ENCODE peak calls at places on chromosomes 1 and 21, in ten cellular contexts. One of them, this sample, is unnamed.

GRCh38 chr21:38930838-38931237 is 125.1 kb downstream of the ETS2 start:
- DNase-seq in K562: no peak
- DNase-seq in RPMI7951: peak
- DNase-seq in mesendoderm: no peak
- DNase-seq in right cardiac atrium: no peak
- DNase-seq in HT1080: no peak
- DNase-seq in activated T-helper 1 cell treated with anti-CD3 and anti-CD28 coated beads, Interleukin-12 subunit alpha, Interleukin-12 subunit beta, Interleukin-2, Interleukin-4 antibody, amounts not matched to agents 30 ng/mL and 10 ng/mL and 1 ng/mL, durations not matched to agents 14 hours and 24 hours and 36 hours: no peak
- DNase-seq in stromal cell of bone marrow: peak
- DNase-seq in DMS 273 treated with DMSO at 0.1 percent for 48 hours: no peak
- DNase-seq in activated T-cell treated with anti-CD3 and anti-CD28 coated beads, Interleukin-2, amount 50 U/mL, for 1 hour: no peak
- DNase-seq in this sample: no peak

GRCh38 chr21:32645261-32646182 is 33.3 kb upstream of the CFAP298 start:
- DNase-seq in K562: peak
- DNase-seq in RPMI7951: no peak
- DNase-seq in mesendoderm: peak
- DNase-seq in right cardiac atrium: no peak
- DNase-seq in HT1080: no peak
- DNase-seq in activated T-helper 1 cell treated with anti-CD3 and anti-CD28 coated beads, Interleukin-12 subunit alpha, Interleukin-12 subunit beta, Interleukin-2, Interleukin-4 antibody, amounts not matched to agents 30 ng/mL and 10 ng/mL and 1 ng/mL, durations not matched to agents 14 hours and 24 hours and 36 hours: no peak
- DNase-seq in stromal cell of bone marrow: no peak
- DNase-seq in DMS 273 treated with DMSO at 0.1 percent for 48 hours: no peak
- DNase-seq in activated T-cell treated with anti-CD3 and anti-CD28 coated beads, Interleukin-2, amount 50 U/mL, for 1 hour: no peak
- DNase-seq in this sample: peak

GRCh38 chr1:112357467-112357866 is 38.5 kb upstream of the CTTNBP2NL start:
- DNase-seq in K562: no peak
- DNase-seq in RPMI7951: no peak
- DNase-seq in mesendoderm: no peak
- DNase-seq in right cardiac atrium: no peak
- DNase-seq in HT1080: no peak
- DNase-seq in activated T-helper 1 cell treated with anti-CD3 and anti-CD28 coated beads, Interleukin-12 subunit alpha, Interleukin-12 subunit beta, Interleukin-2, Interleukin-4 antibody, amounts not matched to agents 30 ng/mL and 10 ng/mL and 1 ng/mL, durations not matched to agents 14 hours and 24 hours and 36 hours: no peak
- DNase-seq in stromal cell of bone marrow: no peak
- DNase-seq in DMS 273 treated with DMSO at 0.1 percent for 48 hours: no peak
- DNase-seq in activated T-cell treated with anti-CD3 and anti-CD28 coated beads, Interleukin-2, amount 50 U/mL, for 1 hour: no peak
- DNase-seq in this sample: no peak

GRCh38 chr1:209710837-209711236 is 6.2 kb downstream of the HSD11B1 start:
- DNase-seq in K562: no peak
- DNase-seq in RPMI7951: no peak
- DNase-seq in mesendoderm: no peak
- DNase-seq in right cardiac atrium: no peak
- DNase-seq in HT1080: no peak
- DNase-seq in activated T-helper 1 cell treated with anti-CD3 and anti-CD28 coated beads, Interleukin-12 subunit alpha, Interleukin-12 subunit beta, Interleukin-2, Interleukin-4 antibody, amounts not matched to agents 30 ng/mL and 10 ng/mL and 1 ng/mL, durations not matched to agents 14 hours and 24 hours and 36 hours: no peak
- DNase-seq in stromal cell of bone marrow: no peak
- DNase-seq in DMS 273 treated with DMSO at 0.1 percent for 48 hours: no peak
- DNase-seq in activated T-cell treated with anti-CD3 and anti-CD28 coated beads, Interleukin-2, amount 50 U/mL, for 1 hour: no peak
- DNase-seq in this sample: no peak

GRCh38 chr1:23727362-23727811 is 15.9 kb upstream of the ELOA start:
- DNase-seq in K562: no peak
- DNase-seq in RPMI7951: no peak
- DNase-seq in mesendoderm: no peak
- DNase-seq in right cardiac atrium: peak
- DNase-seq in HT1080: no peak
- DNase-seq in activated T-helper 1 cell treated with anti-CD3 and anti-CD28 coated beads, Interleukin-12 subunit alpha, Interleukin-12 subunit beta, Interleukin-2, Interleukin-4 antibody, amounts not matched to agents 30 ng/mL and 10 ng/mL and 1 ng/mL, durations not matched to agents 14 hours and 24 hours and 36 hours: no peak
- DNase-seq in stromal cell of bone marrow: peak
- DNase-seq in DMS 273 treated with DMSO at 0.1 percent for 48 hours: no peak
- DNase-seq in activated T-cell treated with anti-CD3 and anti-CD28 coated beads, Interleukin-2, amount 50 U/mL, for 1 hour: no peak
- DNase-seq in this sample: no peak

GRCh38 chr1:50289495-50289894 is 133.7 kb downstream of the DMRTA2 start:
- DNase-seq in K562: no peak
- DNase-seq in RPMI7951: no peak
- DNase-seq in mesendoderm: no peak
- DNase-seq in right cardiac atrium: no peak
- DNase-seq in HT1080: no peak
- DNase-seq in activated T-helper 1 cell treated with anti-CD3 and anti-CD28 coated beads, Interleukin-12 subunit alpha, Interleukin-12 subunit beta, Interleukin-2, Interleukin-4 antibody, amounts not matched to agents 30 ng/mL and 10 ng/mL and 1 ng/mL, durations not matched to agents 14 hours and 24 hours and 36 hours: no peak
- DNase-seq in stromal cell of bone marrow: no peak
- DNase-seq in DMS 273 treated with DMSO at 0.1 percent for 48 hours: no peak
- DNase-seq in activated T-cell treated with anti-CD3 and anti-CD28 coated beads, Interleukin-2, amount 50 U/mL, for 1 hour: no peak
- DNase-seq in this sample: no peak

GRCh38 chr1:13513885-13514546 is at the start of gene LRRC38:
- DNase-seq in K562: no peak
- DNase-seq in RPMI7951: no peak
- DNase-seq in mesendoderm: peak
- DNase-seq in right cardiac atrium: no peak
- DNase-seq in HT1080: no peak
- DNase-seq in activated T-helper 1 cell treated with anti-CD3 and anti-CD28 coated beads, Interleukin-12 subunit alpha, Interleukin-12 subunit beta, Interleukin-2, Interleukin-4 antibody, amounts not matched to agents 30 ng/mL and 10 ng/mL and 1 ng/mL, durations not matched to agents 14 hours and 24 hours and 36 hours: no peak
- DNase-seq in stromal cell of bone marrow: no peak
- DNase-seq in DMS 273 treated with DMSO at 0.1 percent for 48 hours: no peak
- DNase-seq in activated T-cell treated with anti-CD3 and anti-CD28 coated beads, Interleukin-2, amount 50 U/mL, for 1 hour: no peak
- DNase-seq in this sample: peak

GRCh38 chr1:152886758-152887409 is 8.8 kb downstream of the SMCP start:
- DNase-seq in K562: no peak
- DNase-seq in RPMI7951: no peak
- DNase-seq in mesendoderm: no peak
- DNase-seq in right cardiac atrium: no peak
- DNase-seq in HT1080: peak
- DNase-seq in activated T-helper 1 cell treated with anti-CD3 and anti-CD28 coated beads, Interleukin-12 subunit alpha, Interleukin-12 subunit beta, Interleukin-2, Interleukin-4 antibody, amounts not matched to agents 30 ng/mL and 10 ng/mL and 1 ng/mL, durations not matched to agents 14 hours and 24 hours and 36 hours: no peak
- DNase-seq in stromal cell of bone marrow: no peak
- DNase-seq in DMS 273 treated with DMSO at 0.1 percent for 48 hours: no peak
- DNase-seq in activated T-cell treated with anti-CD3 and anti-CD28 coated beads, Interleukin-2, amount 50 U/mL, for 1 hour: no peak
- DNase-seq in this sample: no peak

GRCh38 chr1:72489801-72490200 is 207.5 kb upstream of the NEGR1 start:
- DNase-seq in K562: no peak
- DNase-seq in RPMI7951: no peak
- DNase-seq in mesendoderm: no peak
- DNase-seq in right cardiac atrium: no peak
- DNase-seq in HT1080: no peak
- DNase-seq in activated T-helper 1 cell treated with anti-CD3 and anti-CD28 coated beads, Interleukin-12 subunit alpha, Interleukin-12 subunit beta, Interleukin-2, Interleukin-4 antibody, amounts not matched to agents 30 ng/mL and 10 ng/mL and 1 ng/mL, durations not matched to agents 14 hours and 24 hours and 36 hours: no peak
- DNase-seq in stromal cell of bone marrow: no peak
- DNase-seq in DMS 273 treated with DMSO at 0.1 percent for 48 hours: no peak
- DNase-seq in activated T-cell treated with anti-CD3 and anti-CD28 coated beads, Interleukin-2, amount 50 U/mL, for 1 hour: no peak
- DNase-seq in this sample: no peak

GRCh38 chr1:76939107-76939816 is 72.0 kb downstream of the ST6GALNAC5 start:
- DNase-seq in K562: no peak
- DNase-seq in RPMI7951: peak
- DNase-seq in mesendoderm: no peak
- DNase-seq in right cardiac atrium: no peak
- DNase-seq in HT1080: peak
- DNase-seq in activated T-helper 1 cell treated with anti-CD3 and anti-CD28 coated beads, Interleukin-12 subunit alpha, Interleukin-12 subunit beta, Interleukin-2, Interleukin-4 antibody, amounts not matched to agents 30 ng/mL and 10 ng/mL and 1 ng/mL, durations not matched to agents 14 hours and 24 hours and 36 hours: no peak
- DNase-seq in stromal cell of bone marrow: peak
- DNase-seq in DMS 273 treated with DMSO at 0.1 percent for 48 hours: no peak
- DNase-seq in activated T-cell treated with anti-CD3 and anti-CD28 coated beads, Interleukin-2, amount 50 U/mL, for 1 hour: no peak
- DNase-seq in this sample: no peak

GRCh38 chr1:238558746-238559145 is 668.0 kb upstream of the ZP4 start:
- DNase-seq in K562: no peak
- DNase-seq in RPMI7951: no peak
- DNase-seq in mesendoderm: no peak
- DNase-seq in right cardiac atrium: no peak
- DNase-seq in HT1080: no peak
- DNase-seq in activated T-helper 1 cell treated with anti-CD3 and anti-CD28 coated beads, Interleukin-12 subunit alpha, Interleukin-12 subunit beta, Interleukin-2, Interleukin-4 antibody, amounts not matched to agents 30 ng/mL and 10 ng/mL and 1 ng/mL, durations not matched to agents 14 hours and 24 hours and 36 hours: no peak
- DNase-seq in stromal cell of bone marrow: no peak
- DNase-seq in DMS 273 treated with DMSO at 0.1 percent for 48 hours: no peak
- DNase-seq in activated T-cell treated with anti-CD3 and anti-CD28 coated beads, Interleukin-2, amount 50 U/mL, for 1 hour: no peak
- DNase-seq in this sample: no peak

GRCh38 chr1:121483961-121484424 is 299.2 kb downstream of the SRGAP2C start:
- DNase-seq in K562: no peak
- DNase-seq in RPMI7951: peak
- DNase-seq in mesendoderm: peak
- DNase-seq in right cardiac atrium: no peak
- DNase-seq in HT1080: peak
- DNase-seq in activated T-helper 1 cell treated with anti-CD3 and anti-CD28 coated beads, Interleukin-12 subunit alpha, Interleukin-12 subunit beta, Interleukin-2, Interleukin-4 antibody, amounts not matched to agents 30 ng/mL and 10 ng/mL and 1 ng/mL, durations not matched to agents 14 hours and 24 hours and 36 hours: no peak
- DNase-seq in stromal cell of bone marrow: peak
- DNase-seq in DMS 273 treated with DMSO at 0.1 percent for 48 hours: no peak
- DNase-seq in activated T-cell treated with anti-CD3 and anti-CD28 coated beads, Interleukin-2, amount 50 U/mL, for 1 hour: no peak
- DNase-seq in this sample: no peak

GRCh38 chr1:225519166-225519863 is 91.5 kb upstream of the LBR start:
- DNase-seq in K562: no peak
- DNase-seq in RPMI7951: no peak
- DNase-seq in mesendoderm: peak
- DNase-seq in right cardiac atrium: peak
- DNase-seq in HT1080: no peak
- DNase-seq in activated T-helper 1 cell treated with anti-CD3 and anti-CD28 coated beads, Interleukin-12 subunit alpha, Interleukin-12 subunit beta, Interleukin-2, Interleukin-4 antibody, amounts not matched to agents 30 ng/mL and 10 ng/mL and 1 ng/mL, durations not matched to agents 14 hours and 24 hours and 36 hours: no peak
- DNase-seq in stromal cell of bone marrow: no peak
- DNase-seq in DMS 273 treated with DMSO at 0.1 percent for 48 hours: no peak
- DNase-seq in activated T-cell treated with anti-CD3 and anti-CD28 coated beads, Interleukin-2, amount 50 U/mL, for 1 hour: no peak
- DNase-seq in this sample: peak

GRCh38 chr21:33685613-33686197 is 43.4 kb downstream of the ITSN1 start:
- DNase-seq in K562: no peak
- DNase-seq in RPMI7951: peak
- DNase-seq in mesendoderm: peak
- DNase-seq in right cardiac atrium: no peak
- DNase-seq in HT1080: peak
- DNase-seq in activated T-helper 1 cell treated with anti-CD3 and anti-CD28 coated beads, Interleukin-12 subunit alpha, Interleukin-12 subunit beta, Interleukin-2, Interleukin-4 antibody, amounts not matched to agents 30 ng/mL and 10 ng/mL and 1 ng/mL, durations not matched to agents 14 hours and 24 hours and 36 hours: no peak
- DNase-seq in stromal cell of bone marrow: peak
- DNase-seq in DMS 273 treated with DMSO at 0.1 percent for 48 hours: no peak
- DNase-seq in activated T-cell treated with anti-CD3 and anti-CD28 coated beads, Interleukin-2, amount 50 U/mL, for 1 hour: no peak
- DNase-seq in this sample: no peak

GRCh38 chr1:101002551-101002950 is 23.0 kb downstream of the DPH5 start:
- DNase-seq in K562: no peak
- DNase-seq in RPMI7951: peak
- DNase-seq in mesendoderm: peak
- DNase-seq in right cardiac atrium: no peak
- DNase-seq in HT1080: peak
- DNase-seq in activated T-helper 1 cell treated with anti-CD3 and anti-CD28 coated beads, Interleukin-12 subunit alpha, Interleukin-12 subunit beta, Interleukin-2, Interleukin-4 antibody, amounts not matched to agents 30 ng/mL and 10 ng/mL and 1 ng/mL, durations not matched to agents 14 hours and 24 hours and 36 hours: no peak
- DNase-seq in stromal cell of bone marrow: no peak
- DNase-seq in DMS 273 treated with DMSO at 0.1 percent for 48 hours: no peak
- DNase-seq in activated T-cell treated with anti-CD3 and anti-CD28 coated beads, Interleukin-2, amount 50 U/mL, for 1 hour: no peak
- DNase-seq in this sample: no peak

GRCh38 chr1:63645301-63645700 is 52.1 kb downstream of the PGM1 start:
- DNase-seq in K562: no peak
- DNase-seq in RPMI7951: no peak
- DNase-seq in mesendoderm: no peak
- DNase-seq in right cardiac atrium: no peak
- DNase-seq in HT1080: no peak
- DNase-seq in activated T-helper 1 cell treated with anti-CD3 and anti-CD28 coated beads, Interleukin-12 subunit alpha, Interleukin-12 subunit beta, Interleukin-2, Interleukin-4 antibody, amounts not matched to agents 30 ng/mL and 10 ng/mL and 1 ng/mL, durations not matched to agents 14 hours and 24 hours and 36 hours: no peak
- DNase-seq in stromal cell of bone marrow: no peak
- DNase-seq in DMS 273 treated with DMSO at 0.1 percent for 48 hours: no peak
- DNase-seq in activated T-cell treated with anti-CD3 and anti-CD28 coated beads, Interleukin-2, amount 50 U/mL, for 1 hour: no peak
- DNase-seq in this sample: no peak

GRCh38 chr1:19034721-19035120 is 78.2 kb upstream of the IFFO2 start:
- DNase-seq in K562: no peak
- DNase-seq in RPMI7951: no peak
- DNase-seq in mesendoderm: no peak
- DNase-seq in right cardiac atrium: no peak
- DNase-seq in HT1080: no peak
- DNase-seq in activated T-helper 1 cell treated with anti-CD3 and anti-CD28 coated beads, Interleukin-12 subunit alpha, Interleukin-12 subunit beta, Interleukin-2, Interleukin-4 antibody, amounts not matched to agents 30 ng/mL and 10 ng/mL and 1 ng/mL, durations not matched to agents 14 hours and 24 hours and 36 hours: no peak
- DNase-seq in stromal cell of bone marrow: no peak
- DNase-seq in DMS 273 treated with DMSO at 0.1 percent for 48 hours: no peak
- DNase-seq in activated T-cell treated with anti-CD3 and anti-CD28 coated beads, Interleukin-2, amount 50 U/mL, for 1 hour: no peak
- DNase-seq in this sample: no peak

This sample was measured in H9.